ENCODE peak calls at places on chromosome 20, in nine cellular contexts. F, W, N, P, C, Y, B, X and M are unnamed samples.

GRCh38 chr20:47999166-47999565 is 213.9 kb upstream of the SULF2 start:
- DNase-seq in F (no peak), W (no peak), N (no peak), P (no peak), C (no peak), Y (no peak), B (no peak), X (no peak), M (no peak)

GRCh38 chr20:54063998-54064676 is 6.3 kb downstream of the BCAS1 start:
- DNase-seq in F (no peak), W (no peak), N (no peak), P (peak; percentile 6), C (no peak), Y (no peak), B (no peak), X (no peak), M (no peak)

GRCh38 chr20:60024801-60025200 is 66.6 kb downstream of the CDH26 start:
- DNase-seq in F (no peak), W (no peak), N (no peak), P (no peak), C (no peak), Y (no peak), B (no peak), X (no peak), M (no peak)

GRCh38 chr20:50675671-50676376 is 15.5 kb downstream of the RIPOR3 start:
- DNase-seq in F (no peak), W (no peak), N (no peak), P (no peak), C (no peak), Y (no peak), B (no peak), X (no peak), M (no peak)

GRCh38 chr20:51789434-51789833 is 12.9 kb downstream of the SALL4 start:
- DNase-seq in F (no peak), W (no peak), N (no peak), P (no peak), C (no peak), Y (no peak), B (no peak), X (no peak), M (no peak)

GRCh38 chr20:9068896-9069663 is at the start of gene PLCB4:
- DNase-seq in F (peak; percentile 58), W (no peak), N (peak; percentile 80), P (no peak), C (peak; percentile 27), Y (peak; percentile 47), B (peak; percentile 68), X (peak; percentile 53), M (no peak)

GRCh38 chr20:50837532-50838321 is 42.9 kb downstream of the BCAS4 start:
- DNase-seq in F (no peak), W (peak; percentile 98), N (peak; percentile 74), P (no peak), C (peak; percentile 33), Y (no peak), B (no peak), X (no peak), M (peak; percentile 41)

GRCh38 chr20:37994512-37994911 is 38.7 kb downstream of the TTI1 start:
- DNase-seq in F (no peak), W (no peak), N (peak; percentile 54), P (no peak), C (peak; percentile 88), Y (no peak), B (peak; percentile 67), X (peak; percentile 89), M (peak; percentile 81)

GRCh38 chr20:34015401-34016335 is 22.0 kb downstream of the RALY start:
- DNase-seq in F (no peak), W (no peak), N (no peak), P (no peak), C (no peak), Y (no peak), B (no peak), X (no peak), M (no peak)

GRCh38 chr20:37316116-37316774 is 26.8 kb downstream of the MANBAL start:
- DNase-seq in F (no peak), W (no peak), N (peak; percentile 58), P (no peak), C (no peak), Y (no peak), B (no peak), X (no peak), M (no peak)

GRCh38 chr20:58889334-58890072 is 37.0 kb downstream of the GNAS start:
- DNase-seq in F (peak; percentile 34), W (no peak), N (peak; percentile 65), P (peak; percentile 19), C (peak; percentile 29), Y (no peak), B (no peak), X (peak; percentile 13), M (no peak)

GRCh38 chr20:63641146-63641791 is 12.0 kb downstream of the STMN3 start:
- DNase-seq in F (no peak), W (no peak), N (no peak), P (peak; percentile 58), C (no peak), Y (no peak), B (no peak), X (no peak), M (no peak)

GRCh38 chr20:35820715-35821114 is 48.9 kb downstream of the PHF20 start:
- DNase-seq in F (no peak), W (no peak), N (no peak), P (no peak), C (peak; percentile 54), Y (no peak), B (no peak), X (peak; percentile 63), M (peak; percentile 34)

GRCh38 chr20:16601019-16601418 is 27.8 kb upstream of the KIF16B start:
- DNase-seq in F (no peak), W (no peak), N (peak; percentile 44), P (no peak), C (no peak), Y (no peak), B (no peak), X (no peak), M (no peak)

GRCh38 chr20:51354769-51355319 is 187.7 kb downstream of the NFATC2 start:
- DNase-seq in F (no peak), W (no peak), N (no peak), P (no peak), C (peak; percentile 79), Y (no peak), B (peak; percentile 38), X (peak; percentile 63), M (no peak)

GRCh38 chr20:7038029-7038428 is 270.5 kb downstream of the BMP2 start:
- DNase-seq in F (no peak), W (no peak), N (no peak), P (no peak), C (peak; percentile 69), Y (no peak), B (no peak), X (no peak), M (peak; percentile 40)

GRCh38 chr20:44403194-44404112 is 48.0 kb downstream of the HNF4A start:
- DNase-seq in F (no peak), W (no peak), N (no peak), P (no peak), C (no peak), Y (no peak), B (no peak), X (no peak), M (no peak)

GRCh38 chr20:1934578-1935573 is 39.7 kb downstream of the SIRPA start:
- DNase-seq in F (no peak), W (no peak), N (peak; percentile 94), P (no peak), C (peak; percentile 98), Y (peak; percentile 63), B (no peak), X (peak; percentile 71), M (no peak)

GRCh38 chr20:49717693-49718092 is 4.0 kb upstream of the B4GALT5 start:
- DNase-seq in F (no peak), W (no peak), N (no peak), P (no peak), C (no peak), Y (no peak), B (no peak), X (no peak), M (no peak)

GRCh38 chr20:46683939-46684750 is 5.1 kb downstream of the TP53RK start:
- DNase-seq in F (peak; percentile 60), W (peak; percentile 70), N (peak; percentile 82), P (no peak), C (peak; percentile 88), Y (peak; percentile 68), B (no peak), X (no peak), M (no peak)

GRCh38 chr20:49602370-49603208 is 34.7 kb upstream of the PTGIS start:
- DNase-seq in F (no peak), W (no peak), N (no peak), P (no peak), C (no peak), Y (no peak), B (no peak), X (no peak), M (no peak)

GRCh38 chr20:41135187-41135887 is 2.0 kb upstream of the PLCG1 start:
- DNase-seq in F (peak; percentile 59), W (no peak), N (peak; percentile 72), P (peak; percentile 66), C (peak; percentile 46), Y (no peak), B (no peak), X (no peak), M (no peak)

GRCh38 chr20:8862092-8862491 is 206.8 kb upstream of the PLCB4 start:
- DNase-seq in F (no peak), W (no peak), N (no peak), P (no peak), C (no peak), Y (no peak), B (no peak), X (no peak), M (no peak)

GRCh38 chr20:46438156-46438750 is 31.8 kb upstream of the ELMO2 start:
- DNase-seq in F (no peak), W (peak; percentile 21), N (no peak), P (no peak), C (peak; percentile 52), Y (no peak), B (peak; percentile 77), X (peak; percentile 62), M (no peak)

GRCh38 chr20:20520776-20521175 is 152.9 kb downstream of the INSM1 start:
- DNase-seq in F (no peak), W (no peak), N (no peak), P (no peak), C (peak; percentile 65), Y (no peak), B (no peak), X (peak; percentile 72), M (peak; percentile 13)

GRCh38 chr20:23928788-23929187 is 49.2 kb upstream of the CST5 start:
- DNase-seq in F (no peak), W (no peak), N (no peak), P (peak; percentile 37), C (no peak), Y (no peak), B (no peak), X (no peak), M (no peak)

GRCh38 chr20:63136296-63136695 is 79.6 kb downstream of the YTHDF1 start:
- DNase-seq in F (peak; percentile 6), W (no peak), N (peak; percentile 18), P (no peak), C (no peak), Y (no peak), B (no peak), X (no peak), M (no peak)

GRCh38 chr20:9179193-9179802 is 110.4 kb downstream of the PLCB4 start:
- DNase-seq in F (no peak), W (no peak), N (no peak), P (no peak), C (peak; percentile 28), Y (no peak), B (no peak), X (peak; percentile 56), M (peak; percentile 19)

GRCh38 chr20:41145821-41146620 is 8.7 kb downstream of the PLCG1 start:
- DNase-seq in F (no peak), W (no peak), N (peak; percentile 86), P (no peak), C (peak; percentile 30), Y (no peak), B (no peak), X (no peak), M (no peak)

GRCh38 chr20:12262747-12263146 is 345.1 kb downstream of the BTBD3 start:
- DNase-seq in F (no peak), W (no peak), N (no peak), P (no peak), C (no peak), Y (no peak), B (no peak), X (no peak), M (no peak)

GRCh38 chr20:61263084-61263695 is 11.1 kb downstream of the CDH4 start:
- DNase-seq in F (peak; percentile 76), W (no peak), N (no peak), P (peak; percentile 66), C (peak; percentile 47), Y (no peak), B (no peak), X (no peak), M (no peak)